ENCODE peak calls at places on chromosomes 7 and 10, in four cellular contexts. Z is K562, X is GM12878, B is HL-60. A is an unnamed sample.

GRCh38 chr10:116211682-116212081 is 61.3 kb downstream of the GFRA1 start:
- DNase-seq in Z (no peak), X (no peak), B (no peak), A (no peak)

GRCh38 chr7:127678947-127679346 is 27.0 kb downstream of the SND1 start:
- DNase-seq in Z (no peak), X (peak; percentile 49), B (no peak), A (no peak)

GRCh38 chr7:139666501-139666900 is 111.3 kb downstream of the HIPK2 start:
- DNase-seq in Z (no peak), X (no peak), B (no peak), A (no peak)

GRCh38 chr10:30059209-30060107 is at the start of gene JCAD:
- DNase-seq in Z (peak; percentile 42), X (no peak), B (peak; percentile 2), A (peak; percentile 56)

GRCh38 chr7:96832107-96832506 is 122.5 kb upstream of the SEM1 start:
- DNase-seq in Z (no peak), X (no peak), B (no peak), A (no peak)

GRCh38 chr10:28008054-28008453 is 9.2 kb upstream of the ODAD2 start:
- DNase-seq in Z (no peak), X (no peak), B (no peak), A (no peak)

GRCh38 chr7:5692112-5692844 is 89.2 kb downstream of the RNF216 start:
- DNase-seq in Z (no peak), X (no peak), B (no peak), A (no peak)

GRCh38 chr7:52720856-52721255 is 314.6 kb upstream of the POM121L12 start:
- DNase-seq in Z (no peak), X (no peak), B (no peak), A (no peak)

GRCh38 chr10:124385627-124386185 is 33.0 kb downstream of the OAT start:
- DNase-seq in Z (no peak), X (no peak), B (no peak), A (no peak)

DNA sequence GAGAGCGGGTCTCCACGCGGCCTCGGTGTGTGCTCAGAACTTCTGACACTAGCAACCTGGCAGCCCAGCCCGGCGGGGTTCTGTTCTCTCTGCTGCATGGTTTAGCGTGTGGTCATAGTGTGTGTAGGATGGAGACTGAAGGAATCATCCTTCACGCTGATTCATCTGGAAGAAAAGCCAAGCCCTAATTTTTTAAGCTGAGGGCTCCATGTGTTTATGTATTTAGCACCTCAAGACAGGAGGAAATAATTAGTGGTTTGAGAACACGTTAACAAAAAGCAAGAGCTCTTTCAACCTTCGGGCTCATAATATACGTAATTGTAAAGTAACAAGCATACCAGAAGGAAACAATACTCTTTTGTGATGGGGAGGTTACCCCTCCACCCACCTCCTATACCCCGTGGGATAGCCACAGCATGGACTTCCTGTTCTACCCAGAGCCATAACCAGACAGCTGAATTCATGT is 504.6 kb upstream of the MKI67 start:
- DNase-seq in Z (no peak), X (no peak), B (no peak), A (no peak)
- TF ChIP-seq SPI1 in Z (no peak), X (no peak), B (no peak), A (no peak)

DNA sequence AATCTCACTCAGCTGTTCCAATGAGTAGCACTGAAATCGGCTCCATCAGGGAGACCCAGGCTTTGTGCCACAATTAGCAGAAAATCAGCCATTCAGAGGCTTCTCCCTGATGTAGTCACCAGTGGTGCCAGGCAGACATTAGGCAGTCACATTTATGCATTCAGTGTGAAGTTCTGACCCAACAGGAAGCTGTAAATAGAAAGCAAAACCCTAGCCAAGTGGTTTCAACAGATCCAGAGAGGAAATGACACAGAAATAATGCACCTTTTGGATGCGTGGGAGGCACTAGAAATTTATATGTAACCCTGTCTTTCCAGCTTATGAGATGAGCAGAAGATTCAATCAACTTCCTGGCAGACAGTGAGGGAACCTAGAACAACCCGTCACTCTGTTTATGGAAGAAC is 186.4 kb downstream of the PDE1C start:
- DNase-seq in Z (no peak), X (no peak), B (peak; percentile 44), A (no peak)
- TF ChIP-seq SPI1 in Z (no peak), X (peak; percentile 25), B (no peak), A (peak; percentile 16)

GRCh38 chr7:85021090-85021704 is 165.7 kb downstream of the SEMA3D start:
- DNase-seq in Z (peak; percentile 29), X (no peak), B (no peak), A (no peak)

GRCh38 chr7:85019778-85020177 is 167.1 kb downstream of the SEMA3D start:
- DNase-seq in Z (no peak), X (no peak), B (no peak), A (no peak)

GRCh38 chr7:85019176-85019575 is 167.7 kb downstream of the SEMA3D start:
- DNase-seq in Z (no peak), X (no peak), B (no peak), A (no peak)

GRCh38 chr7:85014936-85015335 is 171.9 kb downstream of the SEMA3D start:
- DNase-seq in Z (peak; percentile 38), X (no peak), B (no peak), A (no peak)

GRCh38 chr7:85018498-85018897 is 168.4 kb downstream of the SEMA3D start:
- DNase-seq in Z (no peak), X (no peak), B (no peak), A (no peak)
- TF ChIP-seq SPI1 in Z (no peak), X (no peak), B (no peak), A (no peak)

GRCh38 chr7:92695308-92696261 is 105.4 kb upstream of the FAM133B start:
- DNase-seq in Z (peak; percentile 14), X (no peak), B (no peak), A (no peak)
- TF ChIP-seq SPI1 in Z (no peak), X (no peak), B (no peak), A (no peak)

GRCh38 chr7:114087674-114088539 is 169.1 kb upstream of the PPP1R3A start:
- DNase-seq in Z (no peak), X (no peak), B (no peak), A (no peak)

GRCh38 chr7:114088541-114088940 is 169.7 kb upstream of the PPP1R3A start:
- DNase-seq in Z (no peak), X (no peak), B (no peak), A (no peak)

GRCh38 chr7:114085592-114086490 is 167.0 kb upstream of the PPP1R3A start:
- DNase-seq in Z (no peak), X (no peak), B (peak; percentile 25), A (no peak)

GRCh38 chr7:114086491-114086905 is 167.7 kb upstream of the PPP1R3A start:
- DNase-seq in Z (no peak), X (no peak), B (no peak), A (no peak)

GRCh38 chr7:114086906-114087651 is 168.3 kb upstream of the PPP1R3A start:
- DNase-seq in Z (no peak), X (no peak), B (no peak), A (no peak)
- TF ChIP-seq SPI1 in Z (no peak), X (no peak), B (no peak), A (no peak)

DNA sequence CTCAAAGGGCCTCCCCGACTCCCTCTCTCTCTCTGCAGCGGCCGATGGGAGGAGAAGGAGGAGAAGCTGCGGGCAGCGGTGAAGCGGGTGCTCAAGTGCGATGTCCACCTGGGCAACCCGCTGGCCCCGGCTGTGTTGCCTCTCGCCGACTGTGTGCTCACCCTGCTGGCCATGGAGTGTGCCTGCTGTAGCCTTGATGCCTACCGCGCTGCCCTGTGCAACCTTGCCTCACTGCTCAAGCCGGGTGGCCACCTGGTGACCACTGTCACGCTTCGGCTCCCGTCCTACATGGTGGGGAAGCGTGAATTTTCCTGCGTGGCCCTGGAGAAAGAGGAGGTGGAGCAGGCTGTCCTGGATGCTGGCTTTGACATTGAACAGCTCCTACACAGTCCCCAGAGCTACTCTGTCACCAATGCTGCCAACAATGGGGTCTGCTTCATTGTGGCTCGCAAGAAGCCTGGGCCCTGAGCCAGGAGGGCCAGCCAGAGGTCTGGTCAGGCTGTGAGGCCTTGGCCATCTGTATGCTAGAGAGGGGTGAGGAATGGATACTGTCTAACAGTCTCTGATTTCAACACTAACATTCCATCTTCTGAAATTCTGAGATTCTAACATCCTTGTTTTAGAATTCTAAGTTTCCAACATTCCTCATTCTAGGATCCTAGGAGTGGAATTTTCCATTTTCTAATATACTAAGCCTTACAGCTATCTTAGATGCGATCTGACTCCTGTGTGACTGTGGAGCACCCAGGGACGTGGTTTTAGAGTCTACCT is 3.6 kb downstream of the INMT start:
- DNase-seq in Z (no peak), X (no peak), B (no peak), A (no peak)
- TF ChIP-seq SPI1 in Z (no peak), X (no peak), B (no peak), A (no peak)

DNA sequence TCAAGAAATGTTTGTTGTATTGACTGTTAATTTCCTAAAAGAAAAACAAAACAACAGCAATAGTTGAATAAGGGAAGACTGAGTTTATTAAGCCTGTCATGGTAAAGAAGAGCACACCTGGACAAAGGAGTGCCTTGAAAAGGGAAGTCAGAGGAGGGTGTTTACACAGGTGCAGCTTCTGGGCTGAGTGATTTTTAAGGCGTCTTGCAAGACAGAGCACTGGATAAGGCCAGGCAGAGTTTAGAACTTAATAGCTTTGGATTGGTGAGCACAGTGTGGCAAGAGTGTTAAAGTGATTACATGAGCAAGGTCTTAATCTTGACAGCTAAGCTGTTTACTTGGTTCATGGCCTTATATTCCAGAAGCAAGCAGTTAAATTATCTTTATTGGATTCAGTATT is 423.2 kb downstream of the CNTNAP2 start:
- DNase-seq in Z (no peak), X (no peak), B (no peak), A (no peak)
- TF ChIP-seq SPI1 in Z (no peak), X (no peak), B (no peak), A (no peak)

DNA sequence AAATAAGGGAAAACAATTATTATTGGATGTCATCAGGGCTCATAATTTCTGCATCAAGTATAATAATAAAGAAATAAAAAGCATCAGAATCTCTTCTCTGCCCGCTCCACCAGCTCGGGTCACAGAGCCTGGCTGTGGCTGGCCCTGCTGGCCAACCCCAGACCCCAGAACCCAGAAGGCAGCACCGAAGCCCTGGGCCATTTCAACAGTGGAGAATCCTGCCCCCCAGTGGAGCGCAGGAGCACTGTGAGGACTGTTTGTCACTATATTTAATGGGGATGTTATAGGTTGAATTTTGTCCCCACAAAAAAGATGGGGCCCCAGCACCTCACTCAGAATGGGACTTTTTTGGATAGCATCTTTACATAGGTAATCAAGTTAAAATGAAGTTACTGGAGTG is 27.3 kb downstream of the DENND11 start:
- DNase-seq in Z (peak; percentile 50), X (no peak), B (no peak), A (no peak)
- TF ChIP-seq SPI1 in Z (no peak), X (no peak), B (no peak), A (no peak)

A was measured in GM12891.